ENCODE peak calls at places on chromosomes 12 and 14, in four cellular contexts. Y, L, C and E are unnamed samples.
A peak's percentile ranks its signal among the peaks of the same experiment; 100 is the strongest.

GRCh38 chr12:124233041-124233836 is 61.7 kb upstream of the RFLNA start:
- DNase-seq in Y (no peak), L (peak; percentile 98), C (no peak), E (no peak)

GRCh38 chr12:119748512-119748911 is 80.6 kb downstream of the PRKAB1 start:
- DNase-seq in Y (no peak), L (peak; percentile 61), C (no peak), E (no peak)

GRCh38 chr14:106436310-106436905 is 910.0 kb downstream of the TMEM121 start:
- DNase-seq in Y (peak; percentile 70), L (no peak), C (no peak), E (peak; percentile 85)

GRCh38 chr14:46840971-46841729 is 189.6 kb upstream of the RPL10L start:
- DNase-seq in Y (no peak), L (peak; percentile 46), C (no peak), E (no peak)

GRCh38 chr12:69099201-69099837 is 140.1 kb upstream of the CPSF6 start:
- DNase-seq in Y (no peak), L (no peak), C (no peak), E (peak; percentile 8)

GRCh38 chr14:93045211-93045674 is 70.5 kb downstream of the ITPK1 start:
- DNase-seq in Y (no peak), L (peak; percentile 13), C (no peak), E (no peak)

GRCh38 chr12:83700858-83701257 is 1014.2 kb downstream of the TMTC2 start:
- DNase-seq in Y (no peak), L (peak; percentile 52), C (no peak), E (no peak)

GRCh38 chr12:49790741-49791140 is 37.5 kb downstream of the NCKAP5L start:
- DNase-seq in Y (no peak), L (no peak), C (peak; percentile 4), E (no peak)

GRCh38 chr12:118377005-118377890 is 893 bp downstream of the SUDS3 start:
- DNase-seq in Y (no peak), L (no peak), C (no peak), E (peak; percentile 41)

GRCh38 chr14:63174760-63175191 is 29.5 kb upstream of the RHOJ start:
- DNase-seq in Y (no peak), L (peak; percentile 98), C (no peak), E (no peak)

GRCh38 chr14:99545574-99545973 is 58.4 kb downstream of the CCDC85C start:
- DNase-seq in Y (no peak), L (no peak), C (no peak), E (no peak)

GRCh38 chr12:67068773-67069450 is 200.2 kb upstream of the CAND1 start:
- DNase-seq in Y (peak; percentile 40), L (peak; percentile 59), C (peak; percentile 47), E (peak; percentile 41)